ENCODE peak calls at places on chromosomes 2 and 18, in eight cellular contexts. I is fibroblast of pulmonary artery; Q is CD8-positive, alpha-beta memory T cell; L is mesenchymal stem cell; N is A549; A is astrocyte; V is suprapubic skin; W is Peyer's patch. M is an unnamed sample.

GRCh38 chr2:106108791-106109190 is 85.3 kb downstream of the UXS1 start:
- DNase-seq in Q (no peak), N (no peak), V (no peak), I (no peak), W (no peak), L (no peak), A (no peak), M (no peak)

GRCh38 chr18:41326311-41326710 is 628.7 kb upstream of the PIK3C3 start:
- DNase-seq in A (peak), I (peak), N (no peak), V (no peak), Q (no peak), L (peak), W (no peak), M (no peak)

GRCh38 chr18:69943021-69943420 is 4.7 kb downstream of the CD226 start:
- DNase-seq in Q (no peak), W (no peak), L (no peak), I (no peak), A (no peak), N (no peak), V (no peak), M (no peak)

GRCh38 chr2:218435003-218435982 is 16.4 kb downstream of the VIL1 start:
- DNase-seq in V (peak), A (no peak), W (no peak), L (peak), I (no peak), Q (no peak), N (no peak), M (no peak)

GRCh38 chr2:216732334-216732733 is 37.0 kb upstream of the IGFBP5 start:
- DNase-seq in W (no peak), A (no peak), N (no peak), V (no peak), I (no peak), Q (no peak), L (no peak), M (no peak)

GRCh38 chr18:6327485-6327884 is 87.2 kb downstream of the L3MBTL4 start:
- DNase-seq in L (no peak), W (no peak), V (no peak), A (no peak), I (no peak), N (no peak), Q (no peak), M (no peak)

GRCh38 chr18:4130734-4131719 is 324.1 kb downstream of the DLGAP1 start:
- DNase-seq in V (no peak), Q (no peak), I (no peak), L (no peak), W (no peak), N (no peak), A (no peak), M (no peak)

GRCh38 chr2:132701810-132702209 is 31.8 kb upstream of the LYPD1 start:
- DNase-seq in V (no peak), N (no peak), I (no peak), W (no peak), A (peak), L (no peak), Q (no peak), M (no peak)

GRCh38 chr2:28979576-28980366 is 1.3 kb upstream of the TOGARAM2 start:
- DNase-seq in L (no peak), Q (no peak), I (no peak), V (no peak), N (no peak), A (no peak), W (no peak), M (no peak)

GRCh38 chr2:239456940-239457339 is 56.1 kb upstream of the HDAC4 start:
- DNase-seq in L (no peak), V (peak), W (no peak), A (no peak), I (no peak), Q (no peak), N (no peak), M (peak)

GRCh38 chr18:55401275-55401620 is 186.7 kb downstream of the TCF4 start:
- DNase-seq in I (peak), W (no peak), L (peak), Q (no peak), A (peak), V (no peak), N (no peak), M (no peak)

GRCh38 chr18:55402731-55403405 is 185.1 kb downstream of the TCF4 start:
- DNase-seq in I (peak), V (no peak), Q (no peak), L (peak), A (peak), W (no peak), N (no peak), M (no peak)

GRCh38 chr18:55403555-55403954 is 184.4 kb downstream of the TCF4 start:
- DNase-seq in A (no peak), W (no peak), V (no peak), N (no peak), I (no peak), Q (no peak), L (peak), M (no peak)

GRCh38 chr18:55400590-55401274 is 187.3 kb downstream of the TCF4 start:
- DNase-seq in Q (no peak), W (no peak), N (no peak), I (peak), V (no peak), L (peak), A (peak), M (no peak)

GRCh38 chr18:55401638-55402191 is 186.3 kb downstream of the TCF4 start:
- DNase-seq in I (peak), W (no peak), N (peak), A (peak), V (no peak), L (peak), Q (no peak), M (no peak)
- H3K4me3 ChIP-seq in I (peak), W (no peak), N (no peak), A (peak), V (peak), L (no peak), Q (no peak), M (no peak)

DNA sequence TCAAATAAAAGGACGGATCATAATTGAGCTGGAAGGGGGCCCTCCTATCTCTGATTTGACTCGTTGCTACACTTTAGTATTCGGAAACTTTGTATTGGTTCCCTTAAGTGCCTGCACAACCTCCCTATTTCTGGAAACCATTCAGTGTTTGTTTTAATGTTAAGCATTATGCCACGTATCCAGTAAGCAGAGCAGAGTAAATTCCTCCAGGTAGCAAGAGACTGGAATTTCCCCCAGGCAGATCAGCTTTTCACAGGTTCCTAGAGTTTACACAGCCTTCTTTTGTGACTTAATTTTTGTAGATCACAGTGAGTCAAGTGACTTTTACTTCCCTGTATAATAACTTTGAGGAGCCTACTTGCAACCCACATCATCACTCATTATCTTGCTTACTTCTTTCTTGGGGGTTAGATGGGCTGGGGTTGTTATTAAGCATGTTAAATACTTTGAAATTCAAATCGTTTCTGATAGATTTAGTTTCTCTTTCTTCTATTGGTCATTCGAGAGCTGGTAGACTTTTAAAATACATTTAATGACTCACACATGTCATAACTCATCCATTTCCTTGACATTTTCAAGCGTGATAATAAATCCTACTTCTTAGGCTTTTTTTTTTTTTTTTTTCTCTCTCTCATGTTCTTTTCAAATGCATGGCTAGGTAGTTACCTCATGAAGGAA is 219.2 kb downstream of the NEDD4L start:
- DNase-seq in V (no peak), A (peak), L (peak), I (no peak), Q (no peak), W (no peak), N (peak), M (no peak)
- H3K4me3 ChIP-seq in V (no peak), A (peak), L (no peak), I (no peak), Q (no peak), W (no peak), N (peak), M (no peak)

DNA sequence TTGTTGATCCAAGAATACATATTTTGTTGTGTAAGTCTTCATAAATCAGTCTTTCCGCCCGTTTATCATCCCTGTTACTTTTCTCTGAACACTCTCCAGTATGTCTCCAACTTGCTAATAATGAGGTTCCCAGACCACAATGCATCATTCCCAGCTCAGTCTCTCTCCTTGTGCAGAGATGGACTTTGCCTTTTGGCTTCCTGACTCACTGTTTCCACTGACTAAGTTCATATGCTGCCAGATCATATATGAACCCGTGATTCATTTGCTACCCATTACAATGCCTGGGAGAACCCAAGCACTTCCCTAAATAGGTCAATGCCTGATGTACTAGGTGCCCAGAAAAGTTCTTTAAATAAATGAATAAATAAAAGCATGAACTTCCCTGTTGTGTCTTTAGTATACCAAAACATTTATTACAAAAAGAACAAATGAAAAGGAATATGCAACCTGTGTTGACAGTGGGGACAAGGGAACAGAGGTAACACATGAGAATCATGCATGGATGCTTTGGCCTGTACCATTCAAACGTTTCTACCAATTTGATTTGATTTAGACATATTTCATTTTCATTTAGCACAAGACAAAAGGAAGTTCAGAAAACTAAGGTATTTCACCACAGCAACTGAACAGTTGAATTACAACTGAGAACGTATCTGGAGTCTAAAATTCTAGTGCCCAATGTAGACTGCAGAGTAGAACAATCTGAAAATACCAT is 215.4 kb upstream of the HNRNPA3 start:
- DNase-seq in V (no peak), N (peak), W (no peak), I (peak), A (peak), L (peak), Q (peak), M (no peak)
- H3K4me3 ChIP-seq in V (no peak), N (no peak), W (no peak), I (no peak), A (no peak), L (no peak), Q (no peak), M (no peak)

GRCh38 chr18:7723558-7723957 is 156.4 kb downstream of the PTPRM start:
- DNase-seq in L (no peak), N (no peak), Q (no peak), I (no peak), A (no peak), V (no peak), W (no peak), M (no peak)

GRCh38 chr18:7726522-7726921 is 159.4 kb downstream of the PTPRM start:
- DNase-seq in W (no peak), A (no peak), V (no peak), N (no peak), Q (no peak), L (no peak), I (no peak), M (no peak)

GRCh38 chr18:7727381-7728076 is 160.4 kb downstream of the PTPRM start:
- DNase-seq in N (no peak), Q (no peak), L (no peak), V (no peak), W (no peak), I (no peak), A (no peak), M (no peak)

GRCh38 chr18:7725897-7726296 is 158.8 kb downstream of the PTPRM start:
- DNase-seq in L (no peak), W (no peak), I (no peak), N (no peak), Q (no peak), V (no peak), A (no peak), M (no peak)

DNA sequence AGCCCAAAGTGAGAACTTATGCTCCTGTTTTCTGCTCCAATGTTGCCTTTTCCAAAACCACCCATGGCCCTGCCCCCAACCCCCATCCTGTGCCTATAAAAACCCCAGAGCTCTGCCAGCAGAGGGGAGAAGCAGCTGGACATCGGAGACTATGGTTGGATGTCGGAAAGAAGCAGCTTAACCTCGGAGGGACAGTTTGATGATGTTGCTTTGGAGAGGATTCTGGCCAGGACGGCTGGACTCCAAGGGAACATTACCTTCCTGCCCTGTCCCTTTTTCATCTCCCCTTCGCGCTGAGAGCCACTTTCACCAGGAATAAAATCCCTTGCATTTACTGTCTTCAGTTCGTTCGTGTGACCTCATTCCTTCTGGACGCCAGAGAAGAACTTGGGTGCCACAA is 158.4 kb downstream of the PTPRM start:
- DNase-seq in A (no peak), I (no peak), W (no peak), V (no peak), N (no peak), L (no peak), Q (no peak), M (no peak)
- H3K4me3 ChIP-seq in A (no peak), I (no peak), W (no peak), V (no peak), N (no peak), L (no peak), Q (no peak), M (no peak)

GRCh38 chr18:75227535-75227934 is 16.9 kb downstream of the TSHZ1 start:
- DNase-seq in N (no peak), W (no peak), L (no peak), A (no peak), I (no peak), V (no peak), Q (no peak), M (no peak)

GRCh38 chr18:75226301-75226955 is 15.8 kb downstream of the TSHZ1 start:
- DNase-seq in I (no peak), A (no peak), L (no peak), V (no peak), W (no peak), Q (no peak), N (no peak), M (no peak)

GRCh38 chr18:75229437-75229836 is 18.8 kb downstream of the TSHZ1 start:
- DNase-seq in N (no peak), Q (no peak), W (no peak), L (no peak), A (no peak), I (no peak), V (no peak), M (no peak)

GRCh38 chr18:75228967-75229366 is 18.4 kb downstream of the TSHZ1 start:
- DNase-seq in W (no peak), L (no peak), V (no peak), N (no peak), A (no peak), Q (no peak), I (no peak), M (no peak)

DNA sequence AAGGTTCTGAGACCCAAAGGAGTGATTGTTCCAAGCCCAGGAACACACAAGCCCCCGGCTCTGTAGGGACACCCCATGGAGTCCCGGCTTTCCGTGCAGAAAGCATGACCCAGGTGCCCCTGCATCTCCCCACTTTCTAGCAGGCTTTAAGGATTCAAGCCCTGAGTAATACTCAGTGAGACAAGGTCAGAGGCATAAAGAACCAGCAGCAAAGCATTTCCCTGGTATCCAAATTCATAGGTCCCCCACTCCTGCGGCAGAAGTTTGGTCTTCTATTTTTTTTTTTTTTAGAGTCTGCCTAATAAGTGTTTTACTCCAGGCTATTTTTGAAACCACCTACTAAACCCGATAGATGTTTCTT is 16.3 kb downstream of the TSHZ1 start:
- DNase-seq in L (no peak), Q (no peak), I (no peak), N (no peak), A (no peak), W (no peak), V (no peak), M (no peak)
- H3K4me3 ChIP-seq in L (no peak), Q (no peak), I (peak), N (no peak), A (no peak), W (no peak), V (peak), M (no peak)

GRCh38 chr18:76977108-76977621 is 154.8 kb downstream of the ZNF236 start:
- DNase-seq in I (no peak), Q (no peak), V (no peak), L (no peak), A (no peak), W (peak), N (no peak), M (peak)
- H3K4me3 ChIP-seq in I (no peak), Q (no peak), V (no peak), L (no peak), A (no peak), W (no peak), N (no peak), M (no peak)

GRCh38 chr2:151947524-151948165 is 119.4 kb upstream of the ARL5A start:
- DNase-seq in A (peak), Q (no peak), I (no peak), V (no peak), W (no peak), L (no peak), N (no peak), M (peak)
- H3K4me3 ChIP-seq in A (no peak), Q (no peak), I (no peak), V (peak), W (no peak), L (no peak), N (no peak), M (no peak)

GRCh38 chr18:26575865-26576217 is 27.5 kb upstream of the KCTD1 start:
- DNase-seq in Q (no peak), A (no peak), L (no peak), V (no peak), W (no peak), I (no peak), N (no peak), M (no peak)
- H3K4me3 ChIP-seq in Q (no peak), A (peak), L (no peak), V (peak), W (no peak), I (no peak), N (peak), M (no peak)